ENCODE peak calls at places on chromosomes 5 and 9, in ten cellular contexts. B is CD8-positive, alpha-beta T cell; Q is ovary; H is fibroblast of lung; K is ascending aorta; P is brain microvascular endothelial cell; E is lower lobe of right lung; J is fibroblast of the aortic adventitia; N is tibial nerve; M is transverse colon. G is an unnamed sample.

GRCh38 chr9:135574331-135574730 is 12.8 kb downstream of the PAEP start:
- DNase-seq in B (no peak), Q (no peak), H (no peak), K (no peak), P (no peak), E (no peak), J (no peak), N (no peak), M (no peak), G (no peak)

GRCh38 chr5:135012033-135012588 is 21.9 kb downstream of the PITX1 start:
- DNase-seq in B (no peak), Q (no peak), H (no peak), K (no peak), P (no peak), E (peak), J (no peak), N (no peak), M (no peak), G (no peak)

GRCh38 chr5:148446591-148446990 is 62.8 kb downstream of the FBXO38 start:
- DNase-seq in B (no peak), Q (no peak), H (no peak), K (no peak), P (no peak), E (no peak), J (no peak), N (no peak), M (no peak), G (peak)

GRCh38 chr9:16406536-16407225 is 463.8 kb downstream of the BNC2 start:
- DNase-seq in B (no peak), Q (no peak), H (no peak), K (no peak), P (no peak), E (no peak), J (no peak), N (no peak), M (no peak), G (no peak)

GRCh38 chr5:124605516-124605915 is 140.9 kb downstream of the ZNF608 start:
- DNase-seq in B (no peak), Q (no peak), H (peak), K (no peak), P (no peak), E (no peak), J (peak), N (peak), M (no peak), G (no peak)

GRCh38 chr5:120624021-120624563 is 160.0 kb downstream of the PRR16 start:
- DNase-seq in B (no peak), Q (no peak), H (peak), K (no peak), P (no peak), E (no peak), J (peak), N (no peak), M (no peak), G (no peak)

GRCh38 chr5:88145603-88146467 is 122.8 kb downstream of the TMEM161B start:
- DNase-seq in B (no peak), Q (peak), H (peak), K (no peak), P (no peak), E (peak), J (no peak), N (no peak), M (no peak), G (no peak)

GRCh38 chr9:3865373-3865772 is 339.6 kb upstream of the RFX3 start:
- DNase-seq in B (no peak), Q (no peak), H (peak), K (no peak), P (no peak), E (no peak), J (peak), N (no peak), M (no peak), G (no peak)

GRCh38 chr5:40831346-40832210 is 3.4 kb downstream of the RPL37 start:
- DNase-seq in B (no peak), Q (no peak), H (peak), K (no peak), P (no peak), E (no peak), J (no peak), N (no peak), M (no peak), G (no peak)

GRCh38 chr9:108160705-108161233 is 671.2 kb upstream of the KLF4 start:
- DNase-seq in B (no peak), Q (no peak), H (no peak), K (no peak), P (no peak), E (no peak), J (no peak), N (no peak), M (no peak), G (no peak)

GRCh38 chr5:179731791-179732411 is 721 bp upstream of the MAML1 start:
- DNase-seq in B (no peak), Q (peak), H (peak), K (no peak), P (no peak), E (peak), J (peak), N (no peak), M (peak), G (peak)

DNA sequence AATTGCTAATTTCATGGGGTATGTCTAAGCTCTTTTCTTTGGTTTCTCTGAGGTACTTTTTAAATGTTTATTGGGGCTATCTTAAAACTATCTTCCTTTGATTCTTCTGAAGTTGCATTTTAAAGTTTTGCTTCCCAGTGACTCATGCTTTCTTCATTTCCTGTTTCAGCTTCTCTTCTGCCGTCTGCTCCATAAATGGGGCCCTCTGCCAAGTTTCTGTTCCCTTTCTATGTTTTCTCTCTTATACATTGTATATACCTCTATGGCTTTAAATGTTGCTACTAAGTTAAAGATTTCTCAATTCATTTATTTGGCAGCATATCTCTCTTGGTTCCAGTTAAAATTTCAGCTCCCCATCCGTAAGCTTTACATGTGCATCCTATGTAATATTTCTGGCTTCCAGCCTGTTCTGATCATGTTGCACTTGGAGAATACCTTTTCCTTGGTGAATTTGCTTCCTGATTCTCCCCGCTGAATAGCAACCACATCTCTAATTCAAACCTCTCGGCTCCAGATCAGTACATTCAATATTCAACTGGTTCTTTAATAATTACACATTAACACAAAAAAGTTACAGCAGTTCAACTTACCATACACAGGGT is 125.3 kb downstream of the ST8SIA4 start:
- DNase-seq in B (no peak), Q (no peak), H (peak), K (no peak), P (peak), E (no peak), J (peak), N (peak), M (peak), G (peak)
- H3K4me3 ChIP-seq in B (no peak), Q (no peak), H (peak), K (no peak), P (no peak), E (no peak), J (no peak), N (no peak), M (no peak), G (no peak)

GRCh38 chr5:9774472-9775079 is 144.4 kb upstream of the TAS2R1 start:
- DNase-seq in B (no peak), Q (no peak), H (peak), K (no peak), P (peak), E (no peak), J (peak), N (no peak), M (no peak), G (no peak)
- TF ChIP-seq CTCF in B (no peak), Q (no peak), H (peak), K (no peak), P (peak), E (no peak), J (peak), N (no peak), M (no peak), G (peak)

GRCh38 chr5:141476132-141476909 is 555 bp downstream of the PCDHGC3 start:
- DNase-seq in B (no peak), Q (peak), H (peak), K (no peak), P (peak), E (peak), J (peak), N (peak), M (peak), G (no peak)

GRCh38 chr5:141477815-141478214 is 2.0 kb downstream of the PCDHGC3 start:
- DNase-seq in B (no peak), Q (no peak), H (no peak), K (no peak), P (no peak), E (no peak), J (peak), N (no peak), M (no peak), G (no peak)

GRCh38 chr5:141477169-141477568 is 1.4 kb downstream of the PCDHGC3 start:
- DNase-seq in B (no peak), Q (no peak), H (no peak), K (no peak), P (no peak), E (no peak), J (no peak), N (no peak), M (no peak), G (no peak)

GRCh38 chr5:141479776-141480175 is 4.0 kb downstream of the PCDHGC3 start:
- DNase-seq in B (no peak), Q (no peak), H (no peak), K (no peak), P (no peak), E (no peak), J (peak), N (no peak), M (no peak), G (no peak)

GRCh38 chr5:141478321-141478945 is 2.7 kb downstream of the PCDHGC3 start:
- DNase-seq in B (no peak), Q (peak), H (peak), K (no peak), P (no peak), E (peak), J (no peak), N (no peak), M (peak), G (no peak)
- H3K4me3 ChIP-seq in B (no peak), Q (peak), H (peak), K (peak), P (peak), E (peak), J (peak), N (no peak), M (peak), G (peak)

GRCh38 chr5:64040496-64040895 is 78.3 kb upstream of the HTR1A start:
- DNase-seq in B (no peak), Q (no peak), H (no peak), K (no peak), P (no peak), E (no peak), J (no peak), N (no peak), M (no peak), G (no peak)
- TF ChIP-seq CTCF in B (no peak), Q (no peak), H (no peak), K (no peak), P (no peak), E (no peak), J (no peak), N (no peak), M (no peak), G (no peak)

DNA sequence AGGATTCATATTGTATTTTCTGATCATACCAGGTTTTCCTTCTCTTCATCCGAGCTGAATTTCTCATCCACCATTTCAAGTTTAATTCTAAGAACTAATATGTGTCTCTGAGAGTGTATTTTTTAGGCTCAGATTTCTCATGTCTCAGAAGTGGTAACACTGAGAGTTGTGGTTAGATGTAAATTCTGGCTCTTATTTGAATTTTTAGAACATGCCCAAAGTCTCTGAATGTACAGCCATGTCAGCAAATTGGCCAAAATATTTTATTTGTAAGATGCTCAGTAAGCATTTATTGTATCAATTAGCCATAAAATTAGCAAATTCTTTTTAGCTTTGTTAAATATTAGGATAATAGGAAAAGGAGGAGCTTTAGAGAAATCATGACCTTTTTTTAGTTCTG is 16.6 kb downstream of the SV2C start:
- DNase-seq in B (no peak), Q (no peak), H (no peak), K (no peak), P (no peak), E (no peak), J (no peak), N (no peak), M (no peak), G (no peak)
- H3K4me3 ChIP-seq in B (no peak), Q (no peak), H (no peak), K (no peak), P (no peak), E (no peak), J (no peak), N (no peak), M (no peak), G (no peak)

GRCh38 chr5:69414885-69415583 is at the start of gene MARVELD2:
- DNase-seq in B (peak), Q (peak), H (peak), K (no peak), P (peak), E (peak), J (no peak), N (peak), M (peak), G (peak)
- TF ChIP-seq CTCF in B (no peak), Q (no peak), H (peak), K (no peak), P (peak), E (peak), J (no peak), N (no peak), M (peak), G (peak)

GRCh38 chr5:1492757-1493156 is 31.0 kb downstream of the LPCAT1 start:
- DNase-seq in B (no peak), Q (no peak), H (no peak), K (no peak), P (no peak), E (no peak), J (no peak), N (no peak), M (no peak), G (no peak)
- H3K4me3 ChIP-seq in B (no peak), Q (no peak), H (no peak), K (no peak), P (no peak), E (no peak), J (no peak), N (no peak), M (no peak), G (no peak)

GRCh38 chr9:137968235-137968634 is 90.7 kb downstream of the CACNA1B start:
- DNase-seq in B (no peak), Q (no peak), H (no peak), K (no peak), P (no peak), E (peak), J (no peak), N (no peak), M (no peak), G (no peak)
- TF ChIP-seq CTCF in B (no peak), Q (no peak), H (no peak), K (no peak), P (no peak), E (no peak), J (no peak), N (no peak), M (no peak), G (no peak)

G was measured in kidney epithelial cell.